ENCODE peak calls at places on chromosomes 4 and X, in eight cellular contexts. P is MCF 10A; F is osteocyte; T is fibroblast of mammary gland; V is CD8-positive, alpha-beta T cell; C is astrocyte; S is NB4; R is hepatocyte. O is an unnamed sample.

GRCh38 chrX:71917621-71918341 is 7.1 kb downstream of the NHSL2 start:
- DNase-seq in R (no peak), F (no peak), V (no peak), S (no peak), C (peak), P (peak), T (peak), O (peak)

GRCh38 chrX:134631404-134632346 is 26.6 kb downstream of the PLAC1 start:
- DNase-seq in P (peak), R (no peak), C (peak), V (no peak), T (peak), S (no peak), F (peak), O (no peak)

GRCh38 chr4:184417802-184418511 is 56.4 kb downstream of the IRF2 start:
- DNase-seq in P (peak), R (peak), C (peak), T (peak), V (no peak), S (peak), F (no peak), O (no peak)

GRCh38 chrX:13001961-13002671 is 27.2 kb downstream of the TMSB4X start:
- DNase-seq in F (no peak), T (peak), S (peak), P (peak), C (no peak), R (no peak), V (no peak), O (no peak)

GRCh38 chr4:1261107-1261928 is 12.4 kb upstream of the CTBP1 start:
- DNase-seq in F (peak), V (no peak), P (no peak), C (no peak), S (no peak), T (no peak), R (no peak), O (no peak)

GRCh38 chr4:146033149-146033548 is 94.5 kb upstream of the ZNF827 start:
- DNase-seq in F (no peak), T (no peak), R (peak), V (no peak), P (no peak), C (no peak), S (no peak), O (no peak)

GRCh38 chr4:168723020-168723419 is 226.2 kb downstream of the PALLD start:
- DNase-seq in V (no peak), T (peak), F (no peak), P (no peak), C (peak), R (no peak), S (no peak), O (no peak)

GRCh38 chr4:83358410-83358809 is 23.8 kb upstream of the HPSE start:
- DNase-seq in T (peak), C (peak), F (no peak), R (peak), S (no peak), P (peak), V (no peak), O (no peak)

GRCh38 chr4:184487503-184487902 is 13.2 kb upstream of the IRF2 start:
- DNase-seq in V (no peak), S (no peak), R (no peak), T (no peak), F (no peak), C (no peak), P (no peak), O (no peak)

GRCh38 chrX:109199726-109200125 is 282.2 kb downstream of the GUCY2F start:
- DNase-seq in T (peak), R (no peak), P (peak), V (no peak), C (peak), S (no peak), F (no peak), O (no peak)

GRCh38 chr4:88276952-88277710 is 7.2 kb downstream of the PPM1K start:
- DNase-seq in S (no peak), V (no peak), R (no peak), T (no peak), F (no peak), P (no peak), C (no peak), O (no peak)

GRCh38 chr4:41881931-41882621 is 53.2 kb upstream of the TMEM33 start:
- DNase-seq in P (peak), S (no peak), C (no peak), F (no peak), T (no peak), R (no peak), V (no peak), O (peak)

GRCh38 chrX:154050113-154050495 is 30.4 kb upstream of the IRAK1 start:
- DNase-seq in V (no peak), T (no peak), P (no peak), F (no peak), C (no peak), S (no peak), R (no peak), O (no peak)

GRCh38 chr4:125750827-125751466 is 436.2 kb downstream of the FAT4 start:
- DNase-seq in V (no peak), P (peak), S (no peak), T (peak), C (peak), R (peak), F (no peak), O (no peak)

GRCh38 chrX:4263005-4263404 is 549.6 kb upstream of the PRKX start:
- DNase-seq in C (no peak), F (no peak), S (peak), V (no peak), R (peak), T (no peak), P (no peak), O (no peak)

GRCh38 chrX:130990723-130991122 is 67.4 kb upstream of the ARHGAP36 start:
- DNase-seq in C (no peak), T (no peak), R (no peak), S (no peak), F (no peak), P (no peak), V (no peak), O (no peak)

GRCh38 chr4:23305026-23305425 is 584.8 kb downstream of the PPARGC1A start:
- DNase-seq in P (no peak), F (no peak), R (no peak), V (no peak), S (no peak), T (peak), C (peak), O (no peak)

GRCh38 chrX:108811891-108812290 is 75.5 kb upstream of the IRS4 start:
- DNase-seq in R (no peak), C (no peak), P (no peak), F (no peak), S (no peak), V (no peak), T (no peak), O (peak)

GRCh38 chr4:110008540-110008939 is 95.9 kb downstream of the EGF start:
- DNase-seq in T (no peak), C (no peak), F (no peak), S (no peak), P (no peak), R (no peak), V (no peak), O (no peak)

GRCh38 chr4:108031427-108032083 is 41.9 kb downstream of the HADH start:
- DNase-seq in V (peak), C (peak), R (no peak), P (peak), F (no peak), S (no peak), T (peak), O (no peak)

GRCh38 chr4:48902266-48902665 is 4.3 kb downstream of the OCIAD2 start:
- DNase-seq in R (no peak), V (no peak), P (peak), T (peak), C (no peak), S (no peak), F (no peak), O (no peak)

GRCh38 chr4:168516841-168517240 is 20.0 kb downstream of the PALLD start:
- DNase-seq in C (no peak), F (no peak), V (no peak), R (no peak), S (no peak), T (no peak), P (peak), O (no peak)

GRCh38 chrX:71578253-71579135 is at the start of gene GCNA:
- DNase-seq in C (no peak), S (no peak), P (no peak), V (no peak), T (no peak), F (no peak), R (no peak), O (no peak)

GRCh38 chr4:20194079-20195013 is 57.4 kb upstream of the SLIT2 start:
- DNase-seq in F (no peak), R (no peak), P (peak), V (no peak), C (peak), S (peak), T (peak), O (no peak)

GRCh38 chrX:155612312-155613224 is at the start of gene TMLHE:
- DNase-seq in S (peak), V (peak), P (peak), T (peak), F (peak), C (peak), R (peak), O (peak)

GRCh38 chr4:31108762-31109161 is 388.6 kb downstream of the PCDH7 start:
- DNase-seq in P (no peak), V (no peak), R (no peak), F (no peak), T (no peak), S (no peak), C (no peak), O (no peak)

GRCh38 chr4:87317527-87317926 is 5.2 kb downstream of the HSD17B13 start:
- DNase-seq in F (no peak), S (no peak), C (no peak), V (no peak), T (peak), R (peak), P (peak), O (no peak)

GRCh38 chr4:15547392-15547791 is 77.7 kb downstream of the CC2D2A start:
- DNase-seq in R (no peak), V (no peak), P (no peak), T (no peak), C (no peak), S (no peak), F (no peak), O (no peak)

GRCh38 chr4:22391548-22391947 is 124.3 kb downstream of the ADGRA3 start:
- DNase-seq in R (no peak), F (no peak), P (no peak), C (peak), V (no peak), T (peak), S (no peak), O (no peak)

GRCh38 chr4:7297374-7297773 is 105.0 kb downstream of the SORCS2 start:
- DNase-seq in S (no peak), F (no peak), T (no peak), R (no peak), C (no peak), P (no peak), V (no peak), O (no peak)

GRCh38 chrX:77668391-77669237 is 117.4 kb downstream of the ATRX start:
- DNase-seq in T (peak), C (peak), F (no peak), S (peak), V (no peak), P (peak), R (no peak), O (no peak)

GRCh38 chrX:148380614-148381561 is 119.5 kb upstream of the AFF2 start:
- DNase-seq in C (peak), V (peak), S (peak), T (no peak), F (no peak), R (peak), P (peak), O (no peak)

GRCh38 chr4:48651869-48652447 is 128.1 kb downstream of the FRYL start:
- DNase-seq in C (peak), S (no peak), P (no peak), F (no peak), R (no peak), V (no peak), T (peak), O (no peak)

GRCh38 chr4:73603307-73603710 is 16.9 kb downstream of the RASSF6 start:
- DNase-seq in C (peak), P (peak), S (no peak), V (no peak), R (peak), F (no peak), T (peak), O (no peak)

GRCh38 chr4:99038213-99038612 is 42.7 kb downstream of the METAP1 start:
- DNase-seq in F (no peak), S (no peak), V (no peak), T (no peak), R (no peak), C (no peak), P (no peak), O (no peak)

GRCh38 chr4:166941629-166942028 is 292.7 kb downstream of the SPOCK3 start:
- DNase-seq in C (peak), P (peak), S (no peak), T (peak), V (no peak), R (no peak), F (no peak), O (no peak)

DNA sequence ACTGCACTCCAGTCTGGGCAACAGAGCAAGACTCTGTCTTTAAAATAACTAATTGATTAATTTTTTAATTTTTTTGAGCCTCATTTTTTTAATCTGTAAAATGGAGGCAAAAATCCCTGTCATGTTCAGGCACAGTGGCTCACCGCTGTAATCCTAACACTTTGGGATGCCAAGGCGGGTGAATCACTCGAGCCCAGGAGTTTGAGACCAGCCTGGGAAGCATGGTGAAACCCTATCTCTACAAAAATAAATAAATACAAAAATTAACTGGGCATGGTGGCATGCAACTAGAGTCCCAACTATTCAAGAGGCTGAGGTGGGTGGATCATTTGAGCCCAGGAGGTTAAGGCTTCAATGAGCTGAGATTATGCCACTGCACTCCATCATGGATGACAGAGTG is 15.4 kb downstream of the AMTN start:
- DNase-seq in T (no peak), F (no peak), V (no peak), S (no peak), P (no peak), R (no peak), C (no peak), O (no peak)
- TF ChIP-seq CTCF in T (no peak), F (no peak), V (no peak), S (no peak), P (no peak), R (no peak), C (no peak), O (no peak)

GRCh38 chrX:114619874-114620273 is 36.0 kb downstream of the HTR2C start:
- DNase-seq in T (peak), F (no peak), P (peak), C (no peak), R (peak), V (no peak), S (peak), O (peak)
- TF ChIP-seq CTCF in T (peak), F (peak), P (peak), C (peak), R (peak), V (no peak), S (peak), O (peak)

DNA sequence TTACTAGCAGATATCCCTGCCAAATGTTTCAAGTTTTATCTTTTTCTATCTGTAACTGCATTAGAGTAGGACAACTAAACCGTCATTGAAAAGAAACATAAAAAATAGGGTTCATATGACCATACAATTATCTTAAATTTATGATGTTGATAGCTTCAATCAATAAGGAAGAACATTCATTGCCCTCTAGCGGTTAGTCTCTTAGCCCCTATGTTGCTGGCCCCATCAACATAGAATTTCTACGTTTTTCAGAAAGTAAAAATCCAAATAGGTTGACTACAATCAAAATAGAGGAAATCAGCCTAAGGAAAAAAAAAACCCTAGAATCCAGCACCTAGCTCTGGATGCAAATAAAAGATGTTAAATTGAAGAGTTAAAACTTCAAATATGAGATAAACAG is 225.1 kb upstream of the ITM2A start:
- DNase-seq in R (no peak), S (no peak), C (no peak), F (no peak), P (peak), T (no peak), V (no peak), O (no peak)
- TF ChIP-seq CTCF in R (no peak), S (peak), C (no peak), F (no peak), P (peak), T (peak), V (no peak), O (no peak)

DNA sequence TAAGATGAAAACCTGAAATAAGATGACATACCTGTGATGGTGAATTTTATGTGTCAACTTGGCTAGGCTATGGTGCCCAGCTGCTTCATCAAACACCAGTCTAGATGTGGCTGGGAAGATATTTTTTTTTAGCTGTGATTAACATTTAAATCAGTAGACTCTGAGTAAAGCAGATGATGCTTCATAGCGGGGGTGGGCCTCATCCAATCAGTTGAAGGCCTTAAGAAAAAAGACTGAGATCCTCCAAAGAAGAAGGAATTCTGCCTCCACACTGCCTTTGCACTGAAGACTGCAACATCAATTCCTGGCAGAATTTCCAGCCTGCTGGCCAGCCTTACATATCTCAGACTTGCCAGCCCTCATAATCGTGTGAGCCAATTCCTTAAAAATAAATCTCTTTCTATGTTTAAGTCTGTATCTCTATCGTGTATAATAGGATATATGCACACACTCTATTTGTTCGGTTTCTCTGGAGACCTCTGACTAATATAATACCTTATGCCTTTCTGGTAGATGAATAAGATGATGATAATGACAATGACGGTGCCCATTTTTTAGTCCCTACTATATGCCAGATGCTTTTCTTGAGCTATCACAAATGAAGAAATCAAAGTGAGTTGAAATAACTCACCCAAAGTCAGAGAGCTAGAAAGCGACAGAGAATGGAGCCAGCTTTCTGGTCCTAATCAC is 66.2 kb upstream of the SOD3 start:
- DNase-seq in F (peak), R (no peak), P (no peak), S (no peak), C (no peak), V (no peak), T (peak), O (no peak)
- TF ChIP-seq CTCF in F (no peak), R (no peak), P (no peak), S (no peak), C (no peak), V (no peak), T (no peak), O (no peak)

GRCh38 chrX:9222299-9222698 is 188.4 kb upstream of the FAM9B start:
- DNase-seq in P (no peak), R (no peak), S (no peak), T (no peak), F (no peak), C (no peak), V (no peak), O (no peak)

GRCh38 chrX:9227276-9227675 is 193.3 kb upstream of the FAM9B start:
- DNase-seq in C (peak), T (peak), F (no peak), P (no peak), V (no peak), S (no peak), R (no peak), O (no peak)

GRCh38 chrX:9221714-9222113 is 187.8 kb upstream of the FAM9B start:
- DNase-seq in T (no peak), P (no peak), F (no peak), R (no peak), S (no peak), C (no peak), V (no peak), O (no peak)
- TF ChIP-seq CTCF in T (no peak), P (no peak), F (no peak), R (no peak), S (no peak), C (no peak), V (no peak), O (no peak)

GRCh38 chrX:15107367-15107988 is 162.4 kb downstream of the ASB9 start:
- DNase-seq in R (no peak), S (no peak), V (no peak), T (no peak), F (no peak), C (no peak), P (peak), O (no peak)
- TF ChIP-seq CTCF in R (no peak), S (no peak), V (no peak), T (no peak), F (no peak), C (no peak), P (no peak), O (no peak)

DNA sequence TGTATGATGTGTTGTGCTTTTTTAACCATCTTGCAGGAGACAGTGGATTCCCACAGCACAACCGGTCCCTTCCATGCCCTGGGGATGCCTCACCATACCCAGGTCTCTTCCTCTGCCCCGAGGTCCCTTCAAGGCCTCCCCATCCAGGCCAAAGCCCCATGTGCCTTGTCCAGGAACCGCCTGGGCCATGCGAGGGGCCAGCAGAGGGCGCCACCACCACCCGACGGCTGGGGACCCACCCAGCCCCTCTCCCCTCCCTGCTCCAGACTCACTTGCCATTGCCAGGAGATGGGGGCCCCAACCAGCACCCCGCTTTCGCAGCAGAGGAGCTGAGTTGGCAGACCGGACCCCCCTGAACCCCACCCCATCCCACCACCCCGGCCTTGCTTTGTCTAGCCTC is 485.5 kb downstream of the TRAM1L1 start:
- DNase-seq in F (no peak), P (no peak), S (peak), V (no peak), R (no peak), C (no peak), T (no peak), O (peak)
- TF ChIP-seq CTCF in F (no peak), P (no peak), S (peak), V (no peak), R (no peak), C (no peak), T (no peak), O (no peak)

DNA sequence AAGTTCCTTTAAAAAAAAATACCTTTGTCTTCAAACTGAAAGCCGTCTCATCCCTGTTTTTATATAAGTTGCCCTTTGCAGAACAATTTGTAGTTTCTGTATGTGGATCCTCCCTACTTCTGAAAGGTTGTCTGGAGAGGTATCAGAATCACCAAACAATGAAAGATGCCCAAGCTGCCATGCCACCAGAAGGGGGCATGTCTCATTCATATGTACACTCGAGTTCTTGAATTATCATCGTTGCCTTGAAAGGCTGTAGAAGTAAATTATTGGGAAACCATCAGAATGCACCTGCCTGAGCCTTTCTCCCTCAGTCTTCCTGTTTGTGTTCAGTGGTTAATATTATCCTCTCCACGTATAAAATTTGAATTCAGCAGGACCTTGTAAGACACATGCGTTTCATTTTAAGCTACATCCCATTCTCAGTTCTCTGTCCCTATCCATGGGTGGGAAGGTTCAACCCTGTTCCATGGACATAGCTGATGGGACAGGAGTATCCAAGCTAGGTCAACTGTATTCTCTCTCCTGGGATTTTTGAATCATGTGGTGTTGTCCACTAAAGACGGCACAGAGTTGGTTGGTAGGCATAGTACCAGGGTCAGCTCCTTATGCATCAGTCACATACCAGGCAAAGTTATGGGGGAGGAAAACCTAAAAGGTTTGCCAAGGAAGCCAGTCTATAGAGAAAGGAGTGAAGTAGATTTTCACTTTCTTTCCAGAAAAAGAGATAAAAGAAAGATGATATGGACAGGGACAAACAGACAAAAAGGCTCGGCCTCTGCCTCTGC is 24.0 kb downstream of the GALNT7 start:
- DNase-seq in S (peak), C (no peak), T (no peak), P (peak), F (no peak), R (no peak), V (no peak), O (no peak)
- TF ChIP-seq CTCF in S (peak), C (no peak), T (peak), P (no peak), F (peak), R (no peak), V (no peak), O (no peak)

O was measured in nephron progenitor cell.